ENCODE peak calls at places on chromosomes 13 and 19, in nine cellular contexts. U, I, H, A, Y, C, R, X and G are unnamed samples.

GRCh38 chr19:43575955-43576451 is 402 bp downstream of the PINLYP start:
- DNase-seq in U (no peak), I (no peak), H (no peak), A (no peak), Y (no peak), C (no peak), R (no peak), X (no peak), G (peak; percentile 51)

GRCh38 chr19:12833418-12833746 is 997 bp downstream of the RTBDN start:
- DNase-seq in U (no peak), I (no peak), H (no peak), A (no peak), Y (no peak), C (no peak), R (no peak), X (no peak), G (no peak)

GRCh38 chr19:39969681-39970423 is 1.1 kb upstream of the PSMC4 start:
- DNase-seq in U (no peak), I (no peak), H (no peak), A (no peak), Y (no peak), C (no peak), R (peak; percentile 26), X (no peak), G (peak; percentile 14)

GRCh38 chr13:44385401-44385800 is 11.8 kb downstream of the SERP2 start:
- DNase-seq in U (no peak), I (no peak), H (no peak), A (no peak), Y (no peak), C (no peak), R (no peak), X (peak; percentile 11), G (no peak)

GRCh38 chr19:31315621-31316011 is 33.6 kb downstream of the TSHZ3 start:
- DNase-seq in U (no peak), I (no peak), H (no peak), A (no peak), Y (no peak), C (no peak), R (no peak), X (no peak), G (no peak)

GRCh38 chr19:39492225-39492624 is 6.5 kb upstream of the DLL3 start:
- DNase-seq in U (no peak), I (no peak), H (no peak), A (no peak), Y (no peak), C (no peak), R (no peak), X (no peak), G (no peak)

GRCh38 chr13:110677731-110678545 is 28.0 kb downstream of the CARS2 start:
- DNase-seq in U (peak; percentile 74), I (no peak), H (no peak), A (no peak), Y (no peak), C (no peak), R (no peak), X (no peak), G (no peak)

GRCh38 chr19:33440241-33440640 is 66.7 kb downstream of the CEBPG start:
- DNase-seq in U (no peak), I (no peak), H (no peak), A (no peak), Y (no peak), C (peak; percentile 44), R (no peak), X (no peak), G (no peak)

GRCh38 chr19:10001899-10002298 is 8.4 kb downstream of the COL5A3 start:
- DNase-seq in U (no peak), I (peak; percentile 54), H (peak; percentile 47), A (no peak), Y (no peak), C (no peak), R (no peak), X (peak; percentile 18), G (no peak)

GRCh38 chr13:49323344-49323743 is 75.6 kb downstream of the CDADC1 start:
- DNase-seq in U (no peak), I (no peak), H (no peak), A (no peak), Y (no peak), C (no peak), R (no peak), X (no peak), G (no peak)

GRCh38 chr19:57103573-57104277 is 16.1 kb upstream of the USP29 start:
- DNase-seq in U (peak; percentile 37), I (peak; percentile 54), H (peak; percentile 43), A (peak; percentile 19), Y (no peak), C (no peak), R (peak; percentile 74), X (peak; percentile 66), G (peak; percentile 63)

GRCh38 chr19:50548191-50549058 is 19.8 kb downstream of the LRRC4B start:
- DNase-seq in U (no peak), I (no peak), H (no peak), A (no peak), Y (no peak), C (no peak), R (no peak), X (no peak), G (no peak)

GRCh38 chr19:52961981-52962380 is 700 bp downstream of the ZNF816 start:
- DNase-seq in U (no peak), I (no peak), H (no peak), A (no peak), Y (no peak), C (no peak), R (no peak), X (no peak), G (peak; percentile 8)

GRCh38 chr13:113862766-113863510 is 938 bp downstream of the GAS6 start:
- DNase-seq in U (peak; percentile 42), I (peak; percentile 51), H (peak; percentile 53), A (peak; percentile 49), Y (peak; percentile 77), C (peak; percentile 84), R (peak; percentile 46), X (peak; percentile 46), G (peak; percentile 51)

GRCh38 chr19:49340069-49340864 is 5.1 kb downstream of the CD37 start:
- DNase-seq in U (no peak), I (peak; percentile 85), H (peak; percentile 90), A (peak; percentile 28), Y (peak; percentile 94), C (peak; percentile 85), R (peak; percentile 96), X (no peak), G (peak; percentile 57)

GRCh38 chr19:31139871-31140505 is 209.2 kb downstream of the TSHZ3 start:
- DNase-seq in U (peak; percentile 94), I (no peak), H (no peak), A (no peak), Y (no peak), C (no peak), R (no peak), X (peak; percentile 86), G (peak; percentile 37)

GRCh38 chr19:55115446-55116065 is 1.9 kb downstream of the PPP1R12C start:
- DNase-seq in U (peak; percentile 49), I (peak; percentile 61), H (no peak), A (no peak), Y (no peak), C (no peak), R (no peak), X (no peak), G (peak; percentile 34)

GRCh38 chr19:18881491-18881890 is 14.5 kb downstream of the CERS1 start:
- DNase-seq in U (no peak), I (no peak), H (no peak), A (no peak), Y (no peak), C (no peak), R (no peak), X (no peak), G (no peak)

GRCh38 chr13:99985886-99986527 is 4.4 kb downstream of the ZIC2 start:
- DNase-seq in U (no peak), I (no peak), H (no peak), A (peak; percentile 0), Y (no peak), C (no peak), R (no peak), X (no peak), G (no peak)
- H3K4me3 ChIP-seq in U (no peak overlapping the region), I (no peak overlapping the region), H (no peak overlapping the region), A (no peak overlapping the region), Y (no peak overlapping the region), C (no peak overlapping the region), R (no peak overlapping the region), X (no peak overlapping the region), G (no peak overlapping the region)

DNA sequence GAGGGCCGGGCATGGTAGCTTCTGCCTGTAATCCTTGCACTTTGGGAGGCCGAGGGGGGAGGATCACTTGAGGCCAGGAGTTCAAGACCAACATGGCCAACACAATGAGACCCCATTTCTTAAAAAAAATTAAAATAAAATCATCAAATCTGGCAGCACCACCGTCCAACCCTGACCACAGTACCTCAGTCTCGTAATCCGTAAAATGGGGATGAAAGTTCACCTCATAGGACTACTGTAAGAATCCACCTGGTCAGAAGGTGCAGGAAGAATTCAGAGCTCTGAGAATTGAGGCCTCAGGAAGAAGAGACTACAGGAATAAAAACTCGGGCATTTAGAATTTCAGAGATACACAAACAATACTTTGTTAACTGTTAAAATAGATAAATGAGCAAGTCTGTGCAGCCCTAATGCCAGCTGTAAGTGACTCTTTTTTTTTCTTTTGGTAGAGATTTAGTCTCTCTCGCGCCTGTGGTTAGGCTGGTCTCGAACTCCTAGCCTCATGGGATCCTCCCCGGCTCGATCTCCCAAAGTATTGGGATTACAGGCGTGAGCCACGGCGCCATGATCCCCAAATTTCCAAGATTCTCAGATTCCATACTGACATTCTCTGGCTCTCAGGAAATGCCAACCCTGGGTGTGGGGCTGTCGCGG is 2.9 kb downstream of the PPP1R13L start:
- DNase-seq in U (no peak), I (no peak), H (no peak), A (no peak), Y (no peak), C (no peak), R (no peak), X (no peak), G (no peak)
- H3K4me3 ChIP-seq in U (no peak overlapping the region), I (no peak overlapping the region), H (no peak overlapping the region), A (no peak overlapping the region), Y (peak overlapping the region; percentile 56), C (no peak overlapping the region), R (no peak overlapping the region), X (no peak overlapping the region), G (no peak overlapping the region)

DNA sequence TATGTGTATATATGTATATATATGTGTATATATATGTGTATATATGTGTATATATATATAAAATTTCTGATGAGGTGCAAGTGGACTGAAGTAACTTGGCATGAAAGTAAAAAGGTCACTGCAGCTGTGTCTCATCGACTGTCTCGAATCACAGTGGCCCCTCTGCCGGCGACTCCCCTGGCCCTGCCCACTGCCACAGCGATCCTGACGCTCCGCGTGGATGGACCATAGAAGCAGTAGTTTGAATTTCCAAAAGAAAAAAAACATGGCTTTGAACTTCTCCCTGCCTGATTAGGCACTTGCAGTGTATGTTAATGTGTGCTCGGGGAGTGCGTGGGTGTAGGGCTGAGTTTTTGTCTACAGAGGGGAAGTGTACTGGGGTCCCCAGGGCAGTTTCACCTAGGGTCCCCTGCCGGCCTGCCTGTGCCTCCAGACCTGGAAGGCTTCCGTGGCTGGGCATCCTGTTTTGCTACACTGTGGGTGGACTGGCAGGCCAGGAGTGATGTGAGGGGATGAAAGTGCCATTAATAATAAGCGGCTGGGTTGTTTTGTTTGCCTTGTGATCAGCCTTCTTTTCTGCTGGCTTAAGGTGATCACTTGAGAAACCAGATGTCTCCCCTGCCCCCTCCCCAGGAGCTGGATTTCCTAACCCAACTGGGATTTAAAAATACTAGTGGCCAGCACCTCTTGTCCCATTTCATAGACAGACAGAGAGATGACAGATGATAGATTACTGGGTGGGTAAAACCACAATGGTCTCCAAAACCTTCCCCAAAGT is 10.7 kb downstream of the ZIC5 start:
- DNase-seq in U (no peak), I (no peak), H (no peak), A (no peak), Y (peak; percentile 38), C (no peak), R (no peak), X (no peak), G (no peak)
- H3K4me3 ChIP-seq in U (no peak overlapping the region), I (no peak overlapping the region), H (no peak overlapping the region), A (no peak overlapping the region), Y (no peak overlapping the region), C (no peak overlapping the region), R (no peak overlapping the region), X (no peak overlapping the region), G (no peak overlapping the region)

GRCh38 chr19:46660008-46660517 is 919 bp downstream of the DACT3 start:
- DNase-seq in U (no peak), I (peak; percentile 59), H (peak; percentile 23), A (peak; percentile 71), Y (peak; percentile 85), C (no peak), R (no peak), X (no peak), G (no peak)
- H3K4me3 ChIP-seq in U (peak overlapping the region; percentile 38), I (peak overlapping the region; percentile 54), H (no peak overlapping the region), A (peak overlapping the region; percentile 85), Y (peak overlapping the region; percentile 95), C (peak overlapping the region; percentile 57), R (no peak overlapping the region), X (peak overlapping the region; percentile 71), G (peak overlapping the region; percentile 69)